ENCODE peak calls at places on chromosome 11, in eight cellular contexts. Q is cardiac fibroblast, W is SJSA1, J is ascending aorta, Z is right lobe of liver, U is fibroblast of lung, H is coronary artery, R is stomach. M is an unnamed sample.

GRCh38 chr11:125062931-125063428 is at the start of gene SLC37A2:
- DNase-seq in R (peak; percentile 73), W (peak; percentile 48), Z (peak; percentile 85), H (peak; percentile 81), Q (peak; percentile 54), U (peak; percentile 49), J (peak; percentile 51), M (no peak)

GRCh38 chr11:131770801-131771200 is 400.4 kb downstream of the NTM start:
- DNase-seq in J (no peak), Z (no peak), H (no peak), R (no peak), W (no peak), U (peak; percentile 37), Q (peak; percentile 55), M (no peak)

GRCh38 chr11:75342231-75342918 is 9.1 kb downstream of the ARRB1 start:
- DNase-seq in Z (no peak), H (peak; percentile 62), W (no peak), U (no peak), R (no peak), Q (no peak), J (no peak), M (no peak)

GRCh38 chr11:72230764-72231365 is 6.3 kb downstream of the INPPL1 start:
- DNase-seq in Z (no peak), H (no peak), W (no peak), U (no peak), R (peak; percentile 23), J (no peak), Q (no peak), M (no peak)

GRCh38 chr11:119964136-119965025 is 173.5 kb downstream of the TRIM29 start:
- DNase-seq in J (no peak), W (no peak), H (no peak), Q (no peak), U (no peak), Z (no peak), R (no peak), M (peak; percentile 56)

GRCh38 chr11:61007383-61007970 is 36.0 kb downstream of the CD6 start:
- DNase-seq in W (no peak), H (no peak), U (no peak), Z (no peak), R (no peak), J (no peak), Q (no peak), M (no peak)

GRCh38 chr11:74507582-74507981 is 14.1 kb upstream of the LIPT2 start:
- DNase-seq in W (no peak), H (no peak), Z (no peak), J (no peak), Q (no peak), U (no peak), R (no peak), M (no peak)

GRCh38 chr11:82225930-82226329 is 507.7 kb downstream of the FAM181B start:
- DNase-seq in Q (no peak), H (no peak), U (no peak), R (no peak), J (no peak), W (no peak), Z (no peak), M (no peak)

GRCh38 chr11:100612766-100613165 is 74.3 kb upstream of the ARHGAP42 start:
- DNase-seq in U (no peak), Q (no peak), H (no peak), Z (no peak), R (no peak), J (no peak), W (no peak), M (no peak)

GRCh38 chr11:18495268-18495667 is 31.5 kb downstream of the TSG101 start:
- DNase-seq in R (no peak), Q (no peak), J (no peak), Z (no peak), W (no peak), H (no peak), U (no peak), M (no peak)

GRCh38 chr11:71153005-71153395 is 99.4 kb downstream of the SHANK2 start:
- DNase-seq in H (peak; percentile 21), Z (peak; percentile 44), J (no peak), Q (peak; percentile 2), U (peak; percentile 9), R (no peak), W (no peak), M (no peak)

GRCh38 chr11:34439521-34440258 is 956 bp downstream of the CAT start:
- DNase-seq in W (no peak), H (no peak), Q (no peak), J (no peak), Z (peak; percentile 37), R (no peak), U (no peak), M (no peak)

GRCh38 chr11:117942255-117942654 is 13.1 kb upstream of the TMPRSS13 start:
- DNase-seq in J (no peak), Q (no peak), W (no peak), H (no peak), R (no peak), Z (no peak), U (no peak), M (no peak)

GRCh38 chr11:46497498-46497897 is 96.3 kb downstream of the AMBRA1 start:
- DNase-seq in J (no peak), W (no peak), Q (no peak), Z (no peak), R (no peak), U (no peak), H (no peak), M (no peak)

GRCh38 chr11:8293171-8293570 is 29.5 kb upstream of the LMO1 start:
- DNase-seq in H (peak; percentile 54), Z (no peak), W (no peak), J (no peak), U (no peak), Q (no peak), R (no peak), M (peak; percentile 57)

GRCh38 chr11:56917708-56918450 is 70.8 kb upstream of the OR5AK2 start:
- DNase-seq in Q (no peak), U (no peak), W (no peak), R (no peak), Z (no peak), H (no peak), J (no peak), M (no peak)

GRCh38 chr11:115759622-115760527 is 255.7 kb upstream of the CADM1 start:
- DNase-seq in R (no peak), U (peak; percentile 19), Q (no peak), W (no peak), H (no peak), J (no peak), Z (peak; percentile 34), M (no peak)

GRCh38 chr11:77842451-77843121 is 21.6 kb downstream of the AAMDC start:
- DNase-seq in U (no peak), J (no peak), Z (no peak), R (no peak), H (no peak), W (no peak), Q (peak; percentile 61), M (no peak)

DNA sequence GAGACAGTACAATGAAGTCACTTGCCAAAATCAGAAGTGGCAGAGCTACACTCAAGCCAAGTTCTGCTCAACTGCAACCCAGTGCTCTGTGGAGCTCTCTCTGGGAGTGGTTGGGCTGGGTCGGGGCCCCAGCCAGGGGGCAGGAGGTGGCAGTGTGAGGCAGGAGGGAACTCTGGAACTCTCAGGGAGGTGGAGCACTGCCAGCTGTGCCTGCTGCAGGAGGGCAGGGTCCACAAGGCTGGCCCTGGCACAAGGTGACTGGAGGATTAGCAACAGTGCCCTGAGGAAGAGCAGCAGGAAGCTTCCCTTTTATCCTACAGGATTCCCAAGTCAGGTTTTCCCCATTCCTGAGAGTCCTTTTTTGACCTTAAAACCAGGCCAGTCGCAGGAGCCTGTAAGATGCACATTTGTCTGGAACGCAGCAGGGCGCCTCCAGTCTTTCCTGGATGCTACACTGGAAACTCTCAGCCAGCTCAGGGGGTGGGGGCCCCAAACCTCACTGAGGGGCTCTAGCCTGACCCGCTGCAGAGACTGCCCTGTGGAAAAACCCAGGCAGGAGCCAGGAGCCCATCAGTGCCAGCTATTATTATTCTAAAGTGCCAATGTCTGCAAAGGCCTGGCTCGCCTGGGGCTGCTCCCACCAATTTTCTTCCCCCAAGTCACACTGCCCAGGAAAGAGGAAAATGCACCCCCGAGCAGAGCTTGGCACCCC is 31.8 kb downstream of the DKK3 start:
- DNase-seq in H (peak; percentile 77), W (no peak), Z (peak; percentile 82), R (peak; percentile 66), U (no peak), J (no peak), Q (no peak), M (no peak)
- H3K4me3 ChIP-seq in H (peak overlapping the region; percentile 17), W (no peak overlapping the region), Z (no peak overlapping the region), R (no peak overlapping the region), U (peak overlapping the region; percentile 9), J (no peak overlapping the region), Q (no peak overlapping the region), M (no peak overlapping the region)

GRCh38 chr11:85934599-85935169 is 79.5 kb downstream of the CCDC83 start:
- DNase-seq in U (no peak), Q (no peak), J (no peak), Z (no peak), H (no peak), R (no peak), W (no peak), M (no peak)
- H3K4me3 ChIP-seq in U (peak overlapping the region; percentile 14), Q (peak overlapping the region; percentile 13), J (peak overlapping the region; percentile 40), Z (no peak overlapping the region), H (peak overlapping the region; percentile 55), R (peak overlapping the region; percentile 30), W (no peak overlapping the region), M (no peak overlapping the region)

DNA sequence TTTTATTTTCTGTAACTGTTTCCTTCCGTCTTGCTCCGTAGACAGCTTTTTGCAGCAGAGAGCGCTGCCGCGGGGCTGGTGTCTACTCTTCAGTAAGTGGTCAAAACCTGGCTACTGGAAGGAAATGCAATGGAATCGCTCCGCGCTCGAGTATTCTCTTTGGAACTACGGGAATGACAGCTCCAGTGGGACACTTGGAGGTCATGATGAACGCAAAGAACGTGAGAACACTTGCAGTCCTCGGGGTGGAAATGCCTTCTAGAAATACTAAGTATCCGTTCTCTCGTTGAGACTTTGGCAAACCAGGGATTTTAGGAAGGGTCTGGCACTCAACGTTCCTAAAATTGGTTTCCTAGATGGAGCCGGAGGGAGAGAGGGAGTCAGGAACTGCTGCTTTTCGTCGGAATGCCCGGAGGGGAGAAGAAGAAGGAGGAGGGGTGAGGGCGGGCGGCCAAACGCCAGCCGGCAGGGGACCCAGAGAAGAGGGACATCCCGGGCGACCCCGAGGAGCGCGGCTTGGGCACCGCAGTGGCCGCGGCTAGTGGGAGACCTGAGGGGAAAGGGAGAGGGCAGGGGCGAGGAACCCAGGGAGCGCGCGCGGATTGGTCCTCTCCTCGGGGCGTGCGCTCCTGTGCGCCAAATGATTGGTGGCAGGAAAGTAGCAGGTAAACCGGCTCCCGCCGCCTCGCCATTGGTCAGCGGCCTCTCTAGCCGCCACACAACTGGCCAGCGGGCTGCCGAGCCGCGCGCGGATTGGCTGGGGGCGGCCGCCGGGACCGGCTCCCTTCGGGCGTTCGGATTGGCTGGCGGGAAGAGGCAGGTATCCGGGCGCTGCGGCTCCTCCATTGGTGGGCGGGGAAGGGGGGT is 505 bp upstream of the BMAL1 start:
- DNase-seq in R (peak; percentile 97), U (peak; percentile 98), J (peak; percentile 95), Z (peak; percentile 99), Q (peak; percentile 98), W (peak; percentile 100), H (peak; percentile 100), M (peak; percentile 99)
- H3K4me3 ChIP-seq in R (peak overlapping the region; percentile 92), U (peak overlapping the region; percentile 92), J (peak overlapping the region; percentile 86), Z (peak overlapping the region; percentile 75), Q (peak overlapping the region; percentile 97), W (peak overlapping the region; percentile 96), H (peak overlapping the region; percentile 100), M (peak overlapping the region; percentile 34)

GRCh38 chr11:27968461-27968860 is 139.5 kb downstream of the KIF18A start:
- DNase-seq in J (no peak), W (no peak), H (no peak), U (no peak), Z (no peak), R (no peak), Q (peak; percentile 9), M (no peak)

GRCh38 chr11:27965559-27965958 is 142.4 kb downstream of the KIF18A start:
- DNase-seq in R (no peak), W (no peak), Z (no peak), J (no peak), Q (peak; percentile 8), U (no peak), H (no peak), M (no peak)

GRCh38 chr11:27963370-27963769 is 144.6 kb downstream of the KIF18A start:
- DNase-seq in J (no peak), U (no peak), H (no peak), R (no peak), W (no peak), Z (no peak), Q (no peak), M (no peak)
- H3K4me3 ChIP-seq in J (no peak overlapping the region), U (no peak overlapping the region), H (no peak overlapping the region), R (no peak overlapping the region), W (no peak overlapping the region), Z (no peak overlapping the region), Q (no peak overlapping the region), M (no peak overlapping the region)

M was measured in lower leg skin.